ENCODE peak calls at places on chromosomes 4 and X, in eight cellular contexts. W is BJ, O is cardiac muscle cell, Z is astrocyte, L is OCI-LY7, U is fibroblast of lung, C is IMR-90, Y is pancreas. X is an unnamed sample.

GRCh38 chr4:158169931-158170690 is 2.7 kb downstream of the GASK1B start:
- DNase-seq in W (no peak), O (peak; percentile 60), Z (peak; percentile 72), L (no peak), U (peak; percentile 75), C (peak; percentile 21), Y (no peak), X (no peak)

GRCh38 chr4:56414135-56414675 is 21.2 kb downstream of the PPAT start:
- DNase-seq in W (no peak), O (peak; percentile 36), Z (peak; percentile 53), L (no peak), U (peak; percentile 62), C (peak; percentile 26), Y (no peak), X (no peak)

GRCh38 chr4:56728512-56728911 is 47.4 kb upstream of the HOPX start:
- DNase-seq in W (peak; percentile 25), O (peak; percentile 97), Z (peak; percentile 90), L (no peak), U (peak; percentile 93), C (peak; percentile 92), Y (peak; percentile 6), X (peak; percentile 44)

GRCh38 chrX:11437642-11438379 is 144.6 kb downstream of the AMELX start:
- DNase-seq in W (no peak), O (peak; percentile 80), Z (peak; percentile 64), L (peak; percentile 8), U (peak; percentile 75), C (peak; percentile 55), Y (no peak), X (no peak)

GRCh38 chrX:25020391-25021131 is 4.8 kb upstream of the ARX start:
- DNase-seq in W (no peak), O (peak; percentile 18), Z (no peak), L (peak; percentile 25), U (no peak), C (no peak), Y (no peak), X (no peak)

GRCh38 chr4:141654098-141654497 is 17.7 kb downstream of the IL15 start:
- DNase-seq in W (no peak), O (peak; percentile 88), Z (peak; percentile 80), L (no peak), U (peak; percentile 86), C (peak; percentile 47), Y (peak; percentile 6), X (no peak)

GRCh38 chrX:104104676-104105075 is 7.6 kb upstream of the ZCCHC18 start:
- DNase-seq in W (no peak), O (no peak), Z (no peak), L (no peak), U (no peak), C (no peak), Y (no peak), X (no peak)

GRCh38 chr4:101211146-101211553 is 136.2 kb downstream of the PPP3CA start:
- DNase-seq in W (peak; percentile 8), O (no peak), Z (peak; percentile 80), L (no peak), U (peak; percentile 83), C (peak; percentile 58), Y (no peak), X (no peak)

GRCh38 chr4:115042496-115042895 is 70.9 kb downstream of the NDST4 start:
- DNase-seq in W (no peak), O (no peak), Z (no peak), L (peak; percentile 2), U (no peak), C (no peak), Y (no peak), X (no peak)
- TF ChIP-seq CTCF in W (peak; percentile 12), O (no peak), Z (peak; percentile 25), L (peak; percentile 53), U (no peak), C (no peak), Y (no peak), X (peak; percentile 38)

GRCh38 chr4:151107063-151107462 is 7.6 kb downstream of the RPS3A start:
- DNase-seq in W (no peak), O (no peak), Z (no peak), L (no peak), U (no peak), C (no peak), Y (no peak), X (no peak)
- H3K36me3 ChIP-seq in W (peaks cover 16% of the 10 kb centered on the region), O (peaks cover 31% of the 10 kb centered on the region), Z (peaks cover 47% of the 10 kb centered on the region), L (peaks cover 93% of the 10 kb centered on the region), U (peaks cover 7% of the 10 kb centered on the region), C (peaks cover 28% of the 10 kb centered on the region), Y (peaks cover 54% of the 10 kb centered on the region), X (peaks cover 3% of the 10 kb centered on the region)

DNA sequence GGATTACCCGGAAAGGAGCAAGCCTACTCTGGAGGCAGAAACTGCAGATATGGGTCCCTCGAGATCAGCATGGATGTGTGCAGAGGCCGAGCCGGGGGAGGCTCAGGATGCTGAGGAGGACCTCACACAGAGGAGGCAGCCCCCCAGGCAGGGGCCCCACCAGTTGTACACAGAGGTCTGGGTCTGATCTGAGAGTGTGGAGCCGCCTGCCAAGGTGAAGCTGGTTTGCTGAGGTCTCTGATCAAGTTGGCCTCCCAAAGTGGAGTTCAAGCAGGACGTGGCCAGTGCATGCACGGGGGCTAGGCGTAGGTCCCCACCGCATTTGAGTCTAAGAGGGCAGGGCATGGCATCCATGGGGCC is 35.0 kb downstream of the ACOX3 start:
- DNase-seq in W (no peak), O (no peak), Z (no peak), L (no peak), U (no peak), C (no peak), Y (no peak), X (no peak)
- H3K4me3 ChIP-seq in W (no peak overlapping the region), O (no peak overlapping the region), Z (no peak overlapping the region), L (no peak overlapping the region), U (no peak overlapping the region), C (no peak overlapping the region), Y (no peak overlapping the region), X (no peak overlapping the region)

GRCh38 chrX:35076061-35076460 is 133.5 kb downstream of the FAM47B start:
- DNase-seq in W (no peak), O (no peak), Z (no peak), L (no peak), U (no peak), C (no peak), Y (no peak), X (no peak)
- TF ChIP-seq CTCF in W (no peak), O (no peak), Z (no peak), L (no peak), U (no peak), C (no peak), Y (no peak), X (no peak)

GRCh38 chr4:73142995-73143547 is 73.6 kb upstream of the COX18 start:
- DNase-seq in W (no peak), O (peak; percentile 4), Z (no peak), L (no peak), U (no peak), C (no peak), Y (no peak), X (no peak)
- H3K36me3 ChIP-seq in W (peaks cover 11% of the 10 kb centered on the region), O (peaks cover 86% of the 10 kb centered on the region), Z (peaks cover 64% of the 10 kb centered on the region), L (peaks cover 99% of the 10 kb centered on the region), U (peaks cover 10% of the 10 kb centered on the region), C (peaks cover 32% of the 10 kb centered on the region), Y (peaks cover 71% of the 10 kb centered on the region), X (peaks cover 2% of the 10 kb centered on the region)

GRCh38 chrX:47574096-47574553 is 8.1 kb upstream of the TIMP1 start:
- DNase-seq in W (no peak), O (no peak), Z (no peak), L (no peak), U (no peak), C (no peak), Y (no peak), X (no peak)

GRCh38 chrX:47576021-47576898 is 6.0 kb upstream of the TIMP1 start:
- DNase-seq in W (no peak), O (no peak), Z (no peak), L (no peak), U (no peak), C (no peak), Y (no peak), X (no peak)

GRCh38 chrX:47572773-47573333 is 9.4 kb upstream of the TIMP1 start:
- DNase-seq in W (no peak), O (no peak), Z (no peak), L (no peak), U (no peak), C (no peak), Y (no peak), X (no peak)

GRCh38 chrX:47573334-47574095 is 8.7 kb upstream of the TIMP1 start:
- DNase-seq in W (peak; percentile 43), O (peak; percentile 84), Z (peak; percentile 58), L (no peak), U (peak; percentile 61), C (peak; percentile 73), Y (no peak), X (no peak)

DNA sequence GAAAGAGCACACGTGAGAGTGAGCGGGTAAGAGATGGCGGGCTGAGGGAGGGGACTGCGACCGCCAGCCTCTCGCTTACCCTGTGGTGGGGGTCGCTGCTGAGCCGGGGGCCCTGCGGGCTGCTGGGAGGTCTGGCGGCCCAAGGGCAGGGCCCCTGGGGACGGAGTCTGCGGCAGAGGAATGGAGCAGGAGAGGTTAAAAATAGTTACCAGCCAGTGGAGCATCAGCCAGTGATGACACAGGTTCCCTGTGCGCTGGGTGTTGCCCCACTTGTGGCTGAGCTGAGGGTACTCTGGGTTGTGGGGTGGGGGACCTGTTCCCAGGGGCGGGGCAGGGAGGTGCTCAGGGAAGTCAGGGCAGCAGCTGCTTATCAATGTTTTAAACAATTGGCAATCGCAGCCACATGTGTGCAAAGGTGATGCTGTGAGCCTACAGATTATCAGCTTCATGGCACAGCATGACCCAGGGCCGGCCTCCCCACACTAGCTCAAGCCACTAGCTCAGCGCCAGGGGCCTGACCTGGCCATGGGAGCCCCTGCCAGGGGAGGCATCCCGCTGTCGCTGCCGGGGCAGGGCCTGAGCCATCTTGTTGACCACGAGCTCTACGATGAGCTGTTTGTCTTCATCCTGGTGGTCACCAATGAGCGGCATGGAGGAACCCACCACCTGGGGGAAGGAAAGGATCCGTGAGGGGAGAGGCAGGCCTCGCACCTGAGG is 7.5 kb upstream of the TIMP1 start:
- DNase-seq in W (no peak), O (no peak), Z (no peak), L (no peak), U (no peak), C (no peak), Y (no peak), X (no peak)
- H3K4me3 ChIP-seq in W (peak overlapping the region; percentile 11), O (peak overlapping the region; percentile 22), Z (no peak overlapping the region), L (no peak overlapping the region), U (no peak overlapping the region), C (no peak overlapping the region), Y (no peak overlapping the region), X (no peak overlapping the region)